ENCODE peak calls at places on chromosomes 2 and 18, in five cellular contexts. Z is tibial artery, S is lower lobe of right lung, X is substantia nigra, C is left ventricle myocardium inferior. N is an unnamed sample.

GRCh38 chr18:12333650-12334279 is 25.7 kb downstream of the TUBB6 start:
- DNase-seq in Z (no peak), C (no peak), S (no peak), X (no peak), N (no peak)

GRCh38 chr18:53422896-53423295 is 801.6 kb downstream of the MBD2 start:
- DNase-seq in Z (no peak), S (no peak), X (no peak), C (no peak), N (no peak)

GRCh38 chr2:230893881-230894781 is 29.4 kb downstream of the ITM2C start:
- DNase-seq in X (peak; percentile 41), Z (peak; percentile 54), C (no peak), S (no peak), N (no peak)

GRCh38 chr2:236862526-236862925 is 223.2 kb upstream of the COPS8 start:
- DNase-seq in X (no peak), S (no peak), C (no peak), Z (peak; percentile 51), N (no peak)

GRCh38 chr2:239566162-239566994 is 165.6 kb upstream of the HDAC4 start:
- DNase-seq in Z (peak; percentile 35), C (no peak), X (no peak), S (no peak), N (no peak)

GRCh38 chr2:160141419-160141818 is 58.7 kb downstream of the ITGB6 start:
- DNase-seq in S (no peak), C (no peak), X (no peak), Z (no peak), N (no peak)

GRCh38 chr18:25786778-25787177 is 303.6 kb downstream of the SS18 start:
- DNase-seq in X (no peak), C (no peak), Z (no peak), S (no peak), N (no peak)

GRCh38 chr18:22601481-22601880 is 183.8 kb upstream of the CTAGE1 start:
- DNase-seq in X (no peak), C (no peak), Z (no peak), S (no peak), N (no peak)

GRCh38 chr18:3504637-3505036 is 54.7 kb downstream of the TGIF1 start:
- DNase-seq in C (no peak), X (no peak), Z (no peak), S (no peak), N (no peak)

GRCh38 chr2:157311706-157312105 is 13.9 kb downstream of the ERMN start:
- DNase-seq in S (no peak), X (no peak), C (no peak), Z (no peak), N (no peak)

GRCh38 chr2:23386422-23387220 is 1.6 kb downstream of the KLHL29 start:
- DNase-seq in S (peak; percentile 57), C (peak; percentile 24), X (no peak), Z (peak; percentile 73), N (no peak)

GRCh38 chr18:48003426-48004349 is 73.2 kb upstream of the SMAD2 start:
- DNase-seq in C (peak; percentile 38), S (no peak), X (no peak), Z (no peak), N (no peak)

GRCh38 chr18:63177822-63178525 is 141.6 kb downstream of the BCL2 start:
- DNase-seq in S (no peak), X (no peak), C (no peak), Z (no peak), N (peak; percentile 43)

GRCh38 chr2:188306271-188306670 is 14.6 kb downstream of the GULP1 start:
- DNase-seq in Z (no peak), X (no peak), C (no peak), S (no peak), N (no peak)

GRCh38 chr2:158656492-158657190 is 138.5 kb upstream of the DAPL1 start:
- DNase-seq in X (no peak), Z (no peak), C (no peak), S (no peak), N (no peak)

GRCh38 chr2:119011162-119011909 is 69.3 kb downstream of the MARCO start:
- DNase-seq in X (no peak), C (peak; percentile 51), S (peak; percentile 66), Z (no peak), N (no peak)

GRCh38 chr2:96811916-96812315 is 4.2 kb upstream of the CNNM3 start:
- DNase-seq in S (no peak), X (no peak), C (peak; percentile 81), Z (no peak), N (peak; percentile 59)

GRCh38 chr2:184890311-184890710 is 292.0 kb downstream of the ZNF804A start:
- DNase-seq in C (no peak), S (no peak), Z (no peak), X (no peak), N (no peak)

GRCh38 chr2:26298638-26299393 is 47.1 kb upstream of the SELENOI start:
- DNase-seq in C (no peak), Z (peak; percentile 77), X (peak; percentile 7), S (peak; percentile 70), N (peak; percentile 32)

GRCh38 chr18:78902795-78903435 is 76.7 kb upstream of the SALL3 start:
- DNase-seq in Z (no peak), X (no peak), S (no peak), C (no peak), N (no peak)

GRCh38 chr2:239275871-239276812 is 124.7 kb downstream of the HDAC4 start:
- DNase-seq in X (peak; percentile 76), Z (peak; percentile 76), C (peak; percentile 71), S (peak; percentile 46), N (peak; percentile 82)

GRCh38 chr2:119768731-119769130 is 9.0 kb downstream of the PTPN4 start:
- DNase-seq in X (no peak), S (no peak), C (no peak), Z (no peak), N (no peak)

GRCh38 chr2:223044916-223045700 is 6.9 kb upstream of the KCNE4 start:
- DNase-seq in C (no peak), Z (no peak), S (no peak), X (no peak), N (no peak)

GRCh38 chr2:179691235-179691634 is 170.2 kb downstream of the ZNF385B start:
- DNase-seq in S (no peak), C (no peak), X (no peak), Z (no peak), N (no peak)

GRCh38 chr2:4507706-4508105 is 804.3 kb downstream of the DCDC2C start:
- DNase-seq in Z (no peak), X (no peak), C (no peak), S (no peak), N (no peak)

GRCh38 chr18:44107187-44107586 is 573.5 kb upstream of the SETBP1 start:
- DNase-seq in S (no peak), X (no peak), C (no peak), Z (no peak), N (no peak)

GRCh38 chr2:64056021-64056420 is 36.8 kb upstream of the VPS54 start:
- DNase-seq in C (no peak), S (no peak), X (no peak), Z (no peak), N (no peak)

GRCh38 chr2:181778621-181779195 is 98.4 kb upstream of the NEUROD1 start:
- DNase-seq in X (no peak), C (no peak), Z (no peak), S (no peak), N (no peak)

GRCh38 chr18:14944838-14945237 is 196.9 kb downstream of the ANKRD30B start:
- DNase-seq in X (no peak), S (no peak), C (no peak), Z (no peak), N (no peak)

GRCh38 chr2:61125798-61126197 is 36.2 kb upstream of the C2orf74 start:
- DNase-seq in C (no peak), Z (no peak), S (no peak), X (no peak), N (no peak)

GRCh38 chr2:106886916-106887758 is 1.2 kb upstream of the ST6GAL2 start:
- DNase-seq in X (no peak), Z (peak; percentile 78), C (peak; percentile 30), S (peak; percentile 57), N (no peak)

GRCh38 chr2:3959372-3959771 is 256.0 kb downstream of the DCDC2C start:
- DNase-seq in C (no peak), X (no peak), Z (no peak), S (no peak), N (no peak)

GRCh38 chr2:200199005-200199404 is 107.5 kb upstream of the SPATS2L start:
- DNase-seq in S (no peak), X (no peak), Z (no peak), C (no peak), N (no peak)

GRCh38 chr2:183149489-183149888 is 25.2 kb downstream of the NUP35 start:
- DNase-seq in Z (no peak), X (no peak), C (no peak), S (no peak), N (no peak)

GRCh38 chr2:40316631-40317030 is 135.3 kb downstream of the SLC8A1 start:
- DNase-seq in X (no peak), S (no peak), C (no peak), Z (no peak), N (no peak)

GRCh38 chr2:11411768-11412448 is 54.1 kb downstream of the E2F6 start:
- DNase-seq in C (no peak), S (no peak), Z (no peak), X (peak; percentile 7), N (peak; percentile 33)

GRCh38 chr2:161412346-161412745 is 3.8 kb upstream of the TBR1 start:
- DNase-seq in S (no peak), Z (no peak), C (no peak), X (no peak), N (no peak)

GRCh38 chr2:143525006-143525405 is 395.8 kb downstream of the ARHGAP15 start:
- DNase-seq in C (no peak), Z (no peak), S (no peak), X (no peak), N (no peak)
- H3K27ac ChIP-seq in C (peak overlapping the region; percentile 77), Z (peak overlapping the region; percentile 66), S (peak overlapping the region; percentile 46), X (no peak overlapping the region), N (no peak overlapping the region)

DNA sequence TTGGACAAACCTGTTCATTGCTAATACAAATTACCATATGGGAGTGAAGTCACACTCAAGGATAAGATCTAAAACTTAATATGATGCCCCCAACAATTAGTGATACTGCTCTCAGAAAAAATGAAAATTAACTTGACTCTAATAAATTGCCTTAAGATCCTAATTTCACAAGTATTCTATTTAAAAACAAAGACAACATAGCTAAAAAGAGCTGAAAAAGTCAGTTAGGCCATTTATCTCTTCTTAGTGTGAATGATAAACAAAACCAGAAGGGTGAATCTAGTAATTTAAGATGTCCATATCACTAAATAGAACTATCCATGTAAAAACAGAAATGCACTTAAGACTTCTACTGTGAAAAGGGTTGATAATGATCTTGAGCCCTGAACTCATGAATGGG is 53.4 kb downstream of the FN1 start:
- DNase-seq in C (no peak), X (no peak), Z (no peak), S (no peak), N (no peak)
- H3K27ac ChIP-seq in C (no peak overlapping the region), X (no peak overlapping the region), Z (no peak overlapping the region), S (no peak overlapping the region), N (no peak overlapping the region)

GRCh38 chr2:113342650-113343049 is 63.9 kb upstream of the PAX8 start:
- DNase-seq in X (no peak), C (peak; percentile 20), Z (peak; percentile 71), S (peak; percentile 58), N (peak; percentile 14)
- H3K27ac ChIP-seq in X (no peak overlapping the region), C (no peak overlapping the region), Z (no peak overlapping the region), S (no peak overlapping the region), N (no peak overlapping the region)

DNA sequence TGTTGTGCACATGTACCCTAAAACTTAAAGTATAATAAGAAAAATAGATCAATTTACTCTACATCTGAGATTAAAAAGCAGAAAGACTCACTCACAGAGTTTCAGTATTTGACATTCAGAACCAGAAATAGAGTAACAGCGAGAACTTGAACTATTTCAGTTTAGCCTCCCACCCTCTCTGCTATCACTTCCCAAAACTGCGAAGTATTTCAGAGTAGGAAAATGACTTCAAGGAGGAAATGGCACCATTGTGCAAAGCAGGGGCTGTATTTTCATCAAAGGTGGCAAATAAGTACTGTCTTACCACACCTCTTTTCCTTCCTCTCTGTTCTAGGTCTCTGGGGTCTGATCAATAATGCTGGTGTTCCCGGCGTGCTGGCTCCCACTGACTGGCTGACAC is 13.6 kb downstream of the DHRS9 start:
- DNase-seq in Z (no peak), C (no peak), S (no peak), X (no peak), N (no peak)
- H3K27ac ChIP-seq in Z (no peak overlapping the region), C (no peak overlapping the region), S (no peak overlapping the region), X (peak overlapping the region; percentile 27), N (no peak overlapping the region)